ENCODE peak calls at places on chromosomes 16 and 17, in eight cellular contexts. Z, Q, Y, O, P, F, R and S are unnamed samples.

GRCh38 chr16:78298986-78299385 is 199.5 kb downstream of the WWOX start:
- DNase-seq in Y (no peak), Q (no peak), O (no peak), R (no peak), Z (no peak), P (no peak), F (no peak), S (no peak)

GRCh38 chr16:6193718-6194117 is 1096.1 kb upstream of the EEF2KMT start:
- DNase-seq in Q (no peak), P (no peak), O (no peak), Z (no peak), Y (no peak), R (no peak), F (no peak), S (no peak)

GRCh38 chr17:71184716-71185115 is 936.1 kb upstream of the SOX9 start:
- DNase-seq in P (no peak), F (no peak), Q (no peak), Y (no peak), R (no peak), Z (no peak), O (no peak), S (peak)

GRCh38 chr17:80673152-80673920 is 128.7 kb downstream of the RPTOR start:
- DNase-seq in O (no peak), Q (no peak), R (no peak), P (no peak), F (no peak), Z (peak), Y (no peak), S (no peak)

GRCh38 chr16:66167564-66168291 is 198.8 kb upstream of the CDH5 start:
- DNase-seq in R (no peak), Q (no peak), Y (no peak), Z (no peak), O (no peak), P (no peak), F (no peak), S (no peak)

GRCh38 chr17:82595893-82596292 is 52.4 kb downstream of the WDR45B start:
- DNase-seq in P (no peak), R (no peak), Q (peak), Z (no peak), O (no peak), Y (no peak), F (no peak), S (no peak)

GRCh38 chr16:55737318-55737717 is 81.5 kb downstream of the SLC6A2 start:
- DNase-seq in Y (no peak), Q (no peak), P (no peak), Z (no peak), R (no peak), O (no peak), F (no peak), S (no peak)

GRCh38 chr17:36697907-36698526 is 96.6 kb downstream of the MRM1 start:
- DNase-seq in P (no peak), O (no peak), F (no peak), R (no peak), Y (no peak), Q (no peak), Z (no peak), S (no peak)

GRCh38 chr16:89913408-89914387 is 5.0 kb upstream of the MC1R start:
- DNase-seq in O (no peak), Y (no peak), P (no peak), Q (no peak), F (no peak), Z (no peak), R (no peak), S (no peak)

GRCh38 chr17:50638851-50639767 is 4.4 kb downstream of the ABCC3 start:
- DNase-seq in F (peak), Y (peak), R (peak), Z (peak), Q (peak), O (no peak), P (peak), S (peak)

GRCh38 chr16:19153876-19154275 is 14.2 kb upstream of the SYT17 start:
- DNase-seq in R (no peak), F (no peak), Z (no peak), Q (no peak), O (no peak), P (peak), Y (no peak), S (no peak)

GRCh38 chr17:34499576-34499975 is 79.8 kb upstream of the TMEM132E start:
- DNase-seq in R (no peak), Z (peak), O (no peak), P (no peak), Q (no peak), F (no peak), Y (no peak), S (no peak)

GRCh38 chr16:5062790-5063765 is 2.7 kb downstream of the C16orf89 start:
- DNase-seq in P (no peak), Z (no peak), F (no peak), O (no peak), Q (no peak), Y (no peak), R (no peak), S (no peak)

GRCh38 chr16:30183961-30184429 is 593 bp downstream of the CORO1A start:
- DNase-seq in Q (peak), F (no peak), R (no peak), Z (no peak), O (peak), P (no peak), Y (no peak), S (peak)

GRCh38 chr16:4936991-4937781 is at the start of gene PPL:
- DNase-seq in F (peak), Z (no peak), Y (peak), R (no peak), Q (peak), O (no peak), P (no peak), S (peak)

GRCh38 chr16:80804451-80805383 is at the start of gene CDYL2:
- DNase-seq in Y (no peak), P (peak), F (peak), Q (peak), O (no peak), Z (no peak), R (no peak), S (no peak)

GRCh38 chr16:66291833-66292232 is 74.7 kb upstream of the CDH5 start:
- DNase-seq in F (no peak), Q (no peak), R (no peak), Z (no peak), P (no peak), Y (no peak), O (no peak), S (no peak)

GRCh38 chr17:15298176-15298575 is 33.0 kb upstream of the PMP22 start:
- DNase-seq in O (no peak), P (no peak), F (no peak), Z (no peak), Q (no peak), R (no peak), Y (no peak), S (no peak)

GRCh38 chr17:82752371-82753200 is 721 bp downstream of the TBCD start:
- DNase-seq in Q (no peak), Y (no peak), F (no peak), O (no peak), P (peak), Z (peak), R (no peak), S (no peak)

GRCh38 chr16:55471448-55472097 is 7.4 kb upstream of the MMP2 start:
- DNase-seq in Z (peak), P (no peak), O (no peak), F (no peak), Y (no peak), Q (no peak), R (no peak), S (no peak)

GRCh38 chr16:27317738-27318398 is 4.1 kb downstream of the IL4R start:
- DNase-seq in Z (no peak), O (no peak), R (no peak), Q (no peak), F (no peak), P (no peak), Y (peak), S (no peak)

GRCh38 chr17:61285483-61286320 is 113.9 kb upstream of the TBX2 start:
- DNase-seq in Q (no peak), R (no peak), Z (no peak), F (no peak), Y (no peak), O (no peak), P (no peak), S (no peak)

GRCh38 chr17:18031955-18032354 is 7.0 kb downstream of the ATPAF2 start:
- DNase-seq in Q (no peak), O (no peak), R (no peak), Z (peak), F (no peak), Y (no peak), P (no peak), S (no peak)

GRCh38 chr16:89721644-89722391 is 481 bp downstream of the ZNF276 start:
- DNase-seq in F (peak), Z (peak), P (peak), Y (no peak), Q (peak), O (no peak), R (no peak), S (no peak)

GRCh38 chr17:42059815-42060214 is 9.4 kb upstream of the C17orf113 start:
- DNase-seq in R (no peak), Q (no peak), O (no peak), P (no peak), Y (no peak), Z (no peak), F (no peak), S (no peak)
- TF ChIP-seq POLR2A in R (no peak), Q (no peak), O (no peak), P (no peak), Y (no peak), Z (no peak), F (no peak), S (no peak)

GRCh38 chr16:25390761-25391160 is 133.1 kb upstream of the ZKSCAN2 start:
- DNase-seq in O (no peak), F (no peak), Q (no peak), Y (no peak), Z (no peak), P (no peak), R (no peak), S (no peak)

DNA sequence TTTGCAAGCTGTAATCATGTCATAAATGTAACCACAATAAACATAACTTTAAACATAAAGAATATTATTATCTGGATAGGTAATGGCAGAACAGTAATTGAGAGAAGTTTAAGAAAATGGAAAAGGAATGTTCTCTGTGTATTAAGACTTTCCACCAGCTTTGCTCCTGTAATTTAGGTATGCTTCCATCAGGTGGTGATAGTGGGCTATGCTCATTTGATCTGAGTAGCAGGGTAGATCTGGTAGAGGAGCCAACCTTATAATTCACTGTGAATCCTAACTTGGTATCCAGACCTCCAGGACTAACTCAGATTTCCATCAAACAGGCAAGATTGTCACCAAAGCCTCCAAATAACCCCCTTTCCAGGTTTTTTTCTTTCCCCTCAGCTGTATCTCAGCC is 137.9 kb upstream of the ZKSCAN2 start:
- DNase-seq in F (no peak), Z (no peak), R (no peak), P (no peak), Y (no peak), O (no peak), Q (no peak), S (no peak)
- TF ChIP-seq CTCF in F (no peak), Z (no peak), R (peak), P (no peak), Y (no peak), O (no peak), Q (no peak), S (no peak)

GRCh38 chr17:3636154-3636907 is at the start of the genes CTNS and SHPK:
- DNase-seq in F (peak), Y (peak), Q (peak), P (peak), O (peak), R (peak), Z (peak), S (peak)
- TF ChIP-seq POLR2A in F (peak), Y (no peak), Q (peak), P (peak), O (peak), R (peak), Z (peak), S (peak)

GRCh38 chr17:49156256-49156655 is 23.7 kb downstream of the B4GALNT2 start:
- DNase-seq in Y (no peak), Q (no peak), R (no peak), F (no peak), P (no peak), Z (no peak), O (no peak), S (no peak)
- TF ChIP-seq CTCF in Y (no peak), Q (no peak), R (no peak), F (no peak), P (no peak), Z (no peak), O (no peak), S (no peak)

GRCh38 chr16:3020247-3020603 is at the start of gene TNFRSF12A:
- DNase-seq in R (no peak), Y (peak), Q (peak), O (no peak), F (peak), P (peak), Z (peak), S (peak)
- TF ChIP-seq POLR2A in R (peak), Y (peak), Q (peak), O (peak), F (peak), P (peak), Z (peak), S (peak)

GRCh38 chr17:67273900-67274299 is 28.9 kb upstream of the HELZ start:
- DNase-seq in Q (no peak), P (no peak), R (no peak), Z (no peak), O (no peak), Y (no peak), F (no peak), S (no peak)

GRCh38 chr17:67274466-67274865 is 29.5 kb upstream of the HELZ start:
- DNase-seq in O (no peak), Z (no peak), F (no peak), Q (no peak), Y (no peak), R (no peak), P (no peak), S (no peak)

GRCh38 chr17:67279115-67279514 is 34.1 kb upstream of the HELZ start:
- DNase-seq in O (no peak), R (no peak), Z (no peak), Y (no peak), P (no peak), F (no peak), Q (no peak), S (no peak)

GRCh38 chr17:67278363-67278762 is 33.4 kb upstream of the HELZ start:
- DNase-seq in Z (no peak), Y (no peak), F (no peak), R (no peak), O (no peak), Q (no peak), P (no peak), S (no peak)

GRCh38 chr17:67276075-67276474 is 31.1 kb upstream of the HELZ start:
- DNase-seq in Q (no peak), O (no peak), F (no peak), P (no peak), Z (peak), Y (no peak), R (no peak), S (no peak)
- TF ChIP-seq CTCF in Q (no peak), O (no peak), F (no peak), P (no peak), Z (no peak), Y (no peak), R (peak), S (no peak)

GRCh38 chr17:75978938-75979704 is at the start of the genes ACOX1 and TEN1:
- DNase-seq in Z (peak), O (peak), Q (peak), F (peak), R (peak), P (peak), Y (peak), S (peak)
- TF ChIP-seq POLR2A in Z (peak), O (peak), Q (peak), F (peak), R (peak), P (peak), Y (peak), S (peak)